ENCODE peak calls at places on chromosome 9, in six cellular contexts. S, I, Y, B, Q and V are unnamed samples.

GRCh38 chr9:122364783-122365150 is 6.1 kb upstream of the PTGS1 start:
- DNase-seq in S (no peak), I (no peak), Y (no peak), B (no peak), Q (no peak), V (no peak)

GRCh38 chr9:89328064-89328463 is 9.8 kb downstream of the SECISBP2 start:
- DNase-seq in S (peak; percentile 53), I (no peak), Y (peak; percentile 35), B (peak; percentile 33), Q (no peak), V (no peak)

GRCh38 chr9:105656131-105656921 is 5.9 kb upstream of the TAL2 start:
- DNase-seq in S (no peak), I (peak; percentile 86), Y (peak; percentile 11), B (no peak), Q (peak; percentile 75), V (no peak)

GRCh38 chr9:93112116-93112863 is 16.3 kb downstream of the CARD19 start:
- DNase-seq in S (no peak), I (no peak), Y (no peak), B (no peak), Q (peak; percentile 64), V (no peak)

GRCh38 chr9:69602768-69603167 is 69.4 kb downstream of the APBA1 start:
- DNase-seq in S (no peak), I (no peak), Y (no peak), B (no peak), Q (no peak), V (no peak)

GRCh38 chr9:82284758-82285157 is 296.2 kb downstream of the SPATA31D1 start:
- DNase-seq in S (no peak), I (no peak), Y (peak; percentile 11), B (no peak), Q (no peak), V (no peak)

GRCh38 chr9:8732367-8733075 is 932.9 kb upstream of the DMAC1 start:
- DNase-seq in S (no peak), I (no peak), Y (no peak), B (no peak), Q (no peak), V (no peak)

GRCh38 chr9:34633851-34634550 is 3.6 kb downstream of the SIGMAR1 start:
- DNase-seq in S (peak; percentile 56), I (peak; percentile 84), Y (peak; percentile 46), B (peak; percentile 71), Q (no peak), V (no peak)

GRCh38 chr9:4464911-4465513 is 25.3 kb upstream of the SLC1A1 start:
- DNase-seq in S (no peak), I (no peak), Y (no peak), B (peak; percentile 27), Q (no peak), V (no peak)

GRCh38 chr9:127447416-127448111 is 3.6 kb downstream of the RPL12 start:
- DNase-seq in S (no peak), I (no peak), Y (peak; percentile 42), B (no peak), Q (peak; percentile 6), V (no peak)

GRCh38 chr9:32954642-32955041 is 46.8 kb downstream of the APTX start:
- DNase-seq in S (no peak), I (peak; percentile 61), Y (peak; percentile 84), B (peak; percentile 9), Q (no peak), V (no peak)

GRCh38 chr9:969693-970309 is 6.7 kb upstream of the DMRT3 start:
- DNase-seq in S (no peak), I (no peak), Y (no peak), B (no peak), Q (no peak), V (no peak)

GRCh38 chr9:21747171-21747570 is 55.3 kb upstream of the MTAP start:
- DNase-seq in S (peak; percentile 77), I (no peak), Y (peak; percentile 64), B (no peak), Q (no peak), V (peak; percentile 85)

GRCh38 chr9:91433180-91433579 is 9.5 kb upstream of the NFIL3 start:
- DNase-seq in S (peak; percentile 88), I (peak; percentile 30), Y (peak; percentile 96), B (peak; percentile 91), Q (no peak), V (no peak)

GRCh38 chr9:112863214-112863613 is 27.5 kb downstream of the SLC46A2 start:
- DNase-seq in S (no peak), I (no peak), Y (no peak), B (peak; percentile 76), Q (no peak), V (no peak)

GRCh38 chr9:90307177-90307833 is 335.3 kb downstream of the DIRAS2 start:
- DNase-seq in S (no peak), I (peak; percentile 83), Y (peak; percentile 34), B (no peak), Q (no peak), V (no peak)

GRCh38 chr9:36401179-36401740 is 1.2 kb upstream of the RNF38 start:
- DNase-seq in S (peak; percentile 69), I (peak; percentile 94), Y (peak; percentile 71), B (peak; percentile 79), Q (no peak), V (no peak)

DNA sequence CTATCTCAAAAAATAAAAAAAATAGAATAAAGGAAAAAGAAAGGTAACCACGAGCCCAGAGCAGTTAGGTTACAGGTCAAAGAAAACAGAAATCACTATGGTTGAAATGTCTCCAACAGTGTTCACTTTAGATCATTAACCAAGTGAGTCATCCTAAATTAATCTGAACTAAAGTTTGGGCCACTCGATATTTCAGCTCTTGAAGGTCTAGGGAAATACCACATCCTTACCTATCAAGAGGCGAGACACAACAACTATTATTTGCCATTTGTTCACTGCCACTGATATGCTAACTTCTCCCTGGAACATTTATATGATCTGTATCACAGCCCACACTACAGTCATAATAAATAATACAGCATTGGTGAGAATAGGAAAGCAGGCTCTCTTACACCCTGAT is 111.3 kb upstream of the NR5A1 start:
- DNase-seq in S (peak; percentile 18), I (no peak), Y (peak; percentile 75), B (no peak), Q (no peak), V (no peak)
- H3K27ac ChIP-seq in S (no peak overlapping the region), I (no peak overlapping the region), Y (no peak overlapping the region), B (peak overlapping the region; percentile 91), Q (no peak overlapping the region), V (no peak overlapping the region)

DNA sequence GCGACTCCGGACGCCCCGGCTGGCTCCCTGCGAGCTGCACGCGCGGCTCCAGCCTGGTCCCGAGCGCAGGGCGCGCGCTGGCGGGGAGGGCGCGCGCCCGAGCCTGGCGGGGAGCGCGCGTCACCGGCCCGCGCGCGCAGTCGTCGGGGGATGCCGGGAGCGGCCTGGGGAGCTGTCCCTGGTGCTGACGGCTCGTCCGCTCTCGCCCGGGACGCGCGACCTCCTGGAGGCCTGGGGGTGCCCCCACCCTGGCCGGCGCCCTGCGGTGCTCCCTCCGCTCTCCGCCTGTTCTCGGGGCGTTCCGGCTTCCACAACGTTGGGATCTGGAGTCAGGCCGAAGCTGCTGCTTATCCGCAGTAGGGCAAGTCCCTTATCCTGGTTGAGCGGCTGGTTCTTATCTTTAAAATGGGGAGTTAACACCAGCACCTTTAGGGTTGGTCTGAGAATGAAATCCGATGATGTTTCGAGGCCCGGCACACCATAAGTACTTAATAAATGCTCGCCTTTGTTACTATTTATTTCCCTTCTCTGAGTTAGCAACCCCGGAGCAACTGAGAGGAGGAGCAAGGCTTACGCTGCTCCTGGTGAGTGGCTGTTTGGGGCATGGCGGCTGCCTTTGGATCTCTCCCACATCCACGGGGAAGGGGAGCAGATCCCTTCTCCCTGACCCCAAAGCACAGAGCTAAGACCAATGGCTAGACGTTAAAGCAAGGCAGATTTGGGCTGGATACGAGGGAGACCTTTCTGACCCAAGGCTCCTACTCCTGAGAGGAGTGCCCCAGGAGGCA is at the start of gene FAM163B:
- DNase-seq in S (no peak), I (peak; percentile 93), Y (peak; percentile 49), B (peak; percentile 58), Q (peak; percentile 82), V (no peak)
- H3K4me3 ChIP-seq in S (no peak within 1 kb of the TSS), I (peak within 1 kb of the TSS; percentile 46), Y (no peak within 1 kb of the TSS), B (no peak within 1 kb of the TSS), Q (no peak within 1 kb of the TSS), V (no peak within 1 kb of the TSS)

GRCh38 chr9:31347082-31347617 is 1037.3 kb upstream of the ACO1 start:
- DNase-seq in S (no peak), I (no peak), Y (peak; percentile 3), B (peak; percentile 58), Q (no peak), V (no peak)
- H3K9ac ChIP-seq in S (no peak overlapping the region), I (no peak overlapping the region), Y (no peak overlapping the region), B (peak overlapping the region; percentile 79), Q (no peak overlapping the region), V (no peak overlapping the region)

DNA sequence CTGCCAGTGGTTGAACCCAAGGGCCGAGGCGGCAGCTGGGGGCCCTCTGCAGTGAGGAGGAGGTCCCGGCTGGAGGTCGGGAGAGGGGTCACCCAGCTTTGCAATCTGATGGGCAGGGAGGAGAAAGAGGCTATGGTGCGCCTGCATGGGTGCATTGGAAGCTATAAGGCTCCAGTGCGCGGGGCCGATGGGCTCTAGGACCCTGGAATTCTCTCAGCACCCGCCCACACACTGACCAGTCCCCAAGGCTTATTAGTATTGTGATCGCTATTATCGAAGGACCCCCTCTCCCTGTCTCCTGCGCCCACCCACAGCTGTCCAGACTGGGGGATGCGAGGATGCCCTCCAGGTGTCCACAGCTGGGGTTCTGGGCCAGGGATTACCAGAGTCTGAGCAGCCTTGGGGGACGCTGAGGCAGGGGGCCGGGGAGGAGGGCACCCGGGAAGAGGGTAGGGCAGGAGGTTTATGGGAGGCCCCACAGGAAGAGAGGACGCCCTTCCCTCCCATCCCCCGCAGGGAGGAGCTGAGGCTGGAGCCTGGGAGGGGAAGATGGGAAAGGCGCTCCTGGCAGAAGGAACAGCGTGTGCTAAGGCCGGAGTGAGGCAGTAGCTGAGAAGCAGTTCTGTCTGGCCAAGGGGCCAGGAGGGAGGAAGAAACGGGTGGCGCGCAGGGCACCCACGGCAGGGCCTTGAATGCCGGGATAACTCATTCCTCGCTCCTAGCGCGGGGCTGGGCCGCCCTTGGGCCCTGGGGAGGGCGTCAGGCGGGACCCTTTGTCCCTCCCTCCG is 24.2 kb downstream of the C9orf50 start:
- DNase-seq in S (peak; percentile 25), I (peak; percentile 79), Y (peak; percentile 83), B (peak; percentile 84), Q (peak; percentile 95), V (no peak)
- H3K27ac ChIP-seq in S (no peak overlapping the region), I (no peak overlapping the region), Y (peak overlapping the region; percentile 66), B (peak overlapping the region; percentile 83), Q (peak overlapping the region; percentile 16), V (no peak overlapping the region)

GRCh38 chr9:137195525-137196220 is 4.9 kb downstream of the TPRN start:
- DNase-seq in S (peak; percentile 51), I (no peak), Y (no peak), B (no peak), Q (no peak), V (no peak)
- H3K4me3 ChIP-seq in S (no peak overlapping the region), I (no peak overlapping the region), Y (no peak overlapping the region), B (no peak overlapping the region), Q (no peak overlapping the region), V (no peak overlapping the region)

DNA sequence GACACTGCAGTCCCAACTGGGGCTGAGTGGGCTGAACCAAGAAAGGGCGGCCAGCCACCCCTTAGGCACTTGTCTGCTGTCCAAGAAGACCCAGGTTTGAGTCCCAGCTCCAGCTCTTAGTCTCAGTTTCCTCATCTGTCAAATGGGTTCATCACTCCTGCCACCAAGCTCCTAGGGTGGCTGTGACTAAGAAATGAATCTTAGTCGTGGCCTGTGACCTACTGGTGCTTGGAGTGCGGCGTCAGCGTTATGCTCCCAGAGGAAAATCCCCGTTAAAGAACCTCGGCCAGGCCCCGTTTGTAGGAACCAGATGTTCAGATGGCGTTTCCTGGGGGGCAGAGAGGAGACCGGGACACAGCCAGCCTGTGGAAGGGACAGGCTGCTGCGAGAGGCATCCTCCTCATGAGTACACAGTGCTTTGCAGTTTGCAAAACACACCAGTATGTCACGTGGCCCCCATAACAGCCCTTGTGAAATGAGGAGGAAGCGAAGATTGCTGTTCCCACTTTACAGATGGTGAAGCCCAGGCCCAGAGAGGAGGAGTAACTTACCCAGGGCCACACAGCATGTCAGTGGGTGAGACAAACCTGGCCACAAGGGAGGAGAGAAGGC is 3.3 kb downstream of the FIBCD1 start:
- DNase-seq in S (no peak), I (no peak), Y (no peak), B (peak; percentile 29), Q (no peak), V (no peak)
- H3K9ac ChIP-seq in S (no peak overlapping the region), I (no peak overlapping the region), Y (peak overlapping the region; percentile 9), B (no peak overlapping the region), Q (no peak overlapping the region), V (no peak overlapping the region)